ENCODE peak calls at places on chromosomes 11 and 22, in nine cellular contexts. G is H9, U is endothelial cell of umbilical vein, O is NB4, J is PC-3, F is H1, A is Peyer's patch, S is choroid plexus epithelial cell, D is IMR-90. H is an unnamed sample.

GRCh38 chr11:103070142-103070541 is 21.8 kb downstream of the DCUN1D5 start:
- DNase-seq in G (no peak), U (peak), O (no peak), J (no peak), F (no peak), A (no peak), S (no peak), D (no peak), H (no peak)

GRCh38 chr11:64048042-64048854 is 12.5 kb downstream of the FLRT1 start:
- DNase-seq in G (no peak), U (no peak), O (no peak), J (no peak), F (no peak), A (no peak), S (no peak), D (no peak), H (no peak)

GRCh38 chr22:31192513-31192912 is 19.6 kb upstream of the LIMK2 start:
- DNase-seq in G (no peak), U (no peak), O (peak), J (no peak), F (no peak), A (no peak), S (peak), D (peak), H (no peak)

GRCh38 chr11:8681837-8682218 is 637 bp downstream of the TRIM66 start:
- DNase-seq in G (no peak), U (no peak), O (no peak), J (no peak), F (no peak), A (no peak), S (no peak), D (no peak), H (no peak)

GRCh38 chr22:30889268-30889995 is 79.1 kb downstream of the MORC2 start:
- DNase-seq in G (peak), U (no peak), O (no peak), J (no peak), F (no peak), A (peak), S (no peak), D (no peak), H (no peak)

GRCh38 chr11:120184946-120185677 is 25.7 kb upstream of the OAF start:
- DNase-seq in G (no peak), U (no peak), O (no peak), J (no peak), F (no peak), A (peak), S (peak), D (peak), H (no peak)

GRCh38 chr11:61919841-61920631 is 2.7 kb upstream of the RAB3IL1 start:
- DNase-seq in G (peak), U (no peak), O (no peak), J (no peak), F (no peak), A (peak), S (no peak), D (no peak), H (no peak)

GRCh38 chr22:35347462-35347861 is 33.4 kb upstream of the HMOX1 start:
- DNase-seq in G (no peak), U (no peak), O (no peak), J (no peak), F (no peak), A (no peak), S (no peak), D (no peak), H (no peak)

GRCh38 chr11:108117746-108118371 is 3.5 kb upstream of the ACAT1 start:
- DNase-seq in G (no peak), U (peak), O (peak), J (peak), F (no peak), A (no peak), S (peak), D (peak), H (peak)

DNA sequence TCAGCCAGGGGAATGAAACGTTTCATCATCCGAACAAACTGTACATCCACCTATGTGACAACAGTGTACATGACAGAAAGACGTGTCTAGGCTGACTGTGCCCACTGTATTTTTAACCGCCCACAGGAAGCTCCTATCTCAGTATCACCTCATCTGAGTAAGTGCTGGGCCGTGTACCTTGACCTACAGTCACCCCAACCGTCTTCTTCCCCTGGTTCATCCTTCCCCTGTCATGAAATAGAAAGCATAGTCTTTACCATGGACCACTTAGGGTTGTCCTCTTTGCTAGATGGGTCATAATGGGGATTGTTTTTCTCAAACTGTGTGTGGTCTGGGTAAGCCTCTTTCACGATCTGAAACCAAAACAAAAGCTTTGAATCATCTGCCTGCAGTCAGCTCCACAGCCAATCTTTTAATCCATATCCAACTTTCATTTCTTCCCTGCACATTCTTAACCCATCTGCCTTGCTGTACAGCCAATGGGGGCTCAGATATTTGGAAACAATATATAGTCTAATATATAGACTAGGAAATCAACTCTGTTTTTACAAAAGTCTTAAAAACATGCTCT is 4.2 kb downstream of the THYN1 start:
- DNase-seq in G (no peak), U (no peak), O (no peak), J (no peak), F (no peak), A (no peak), S (peak), D (peak), H (no peak)
- TF ChIP-seq CTCF in G (no peak), U (no peak), O (no peak), J (no peak), F (no peak), A (no peak), S (no peak), D (no peak), H (no peak)

GRCh38 chr11:129447654-129448239 is 72.1 kb downstream of the BARX2 start:
- DNase-seq in G (no peak), U (no peak), O (no peak), J (no peak), F (no peak), A (no peak), S (no peak), D (no peak), H (no peak)
- TF ChIP-seq CTCF in G (no peak), U (no peak), O (no peak), J (no peak), F (no peak), A (no peak), S (no peak), D (no peak), H (no peak)

GRCh38 chr11:34513674-34513995 is at the start of gene ELF5:
- DNase-seq in G (no peak), U (no peak), O (no peak), J (peak), F (no peak), A (no peak), S (no peak), D (no peak), H (no peak)

GRCh38 chr11:34514050-34514449 is 456 bp upstream of the ELF5 start:
- DNase-seq in G (no peak), U (no peak), O (no peak), J (no peak), F (no peak), A (no peak), S (no peak), D (no peak), H (no peak)

GRCh38 chr11:34514597-34514996 is 1.0 kb upstream of the ELF5 start:
- DNase-seq in G (no peak), U (no peak), O (no peak), J (no peak), F (no peak), A (no peak), S (no peak), D (no peak), H (no peak)

GRCh38 chr11:34510673-34511072 is 2.9 kb downstream of the ELF5 start:
- DNase-seq in G (no peak), U (no peak), O (no peak), J (no peak), F (no peak), A (no peak), S (no peak), D (no peak), H (no peak)

GRCh38 chr11:34512810-34513673 is 552 bp downstream of the ELF5 start:
- DNase-seq in G (peak), U (peak), O (peak), J (peak), F (peak), A (peak), S (peak), D (peak), H (peak)
- TF ChIP-seq CTCF in G (peak), U (peak), O (peak), J (peak), F (peak), A (peak), S (peak), D (peak), H (peak)

DNA sequence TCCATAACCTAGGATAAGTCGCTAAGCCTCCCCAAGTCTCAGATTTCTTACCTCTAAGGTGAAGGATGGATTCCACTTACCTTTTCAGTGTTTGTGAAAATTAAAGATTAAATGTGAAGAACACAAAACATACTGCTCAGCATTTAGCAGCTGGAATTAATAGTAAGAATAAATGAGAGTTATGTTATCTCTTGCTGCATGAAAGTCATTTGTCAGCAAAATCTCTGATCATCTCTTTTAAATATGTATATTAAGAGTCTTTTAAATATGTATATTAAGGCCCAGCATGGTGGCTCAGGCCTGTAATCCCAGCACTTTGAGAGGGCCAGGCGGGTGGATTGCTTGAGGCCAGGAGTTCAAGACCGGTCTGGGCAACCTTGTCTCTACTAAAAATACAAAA is 72.3 kb upstream of the TTC12 start:
- DNase-seq in G (no peak), U (no peak), O (no peak), J (no peak), F (no peak), A (no peak), S (no peak), D (no peak), H (no peak)
- TF ChIP-seq CTCF in G (no peak), U (no peak), O (no peak), J (no peak), F (no peak), A (no peak), S (no peak), D (no peak), H (no peak)

GRCh38 chr22:49048591-49048990 is 779.1 kb downstream of the BRD1 start:
- DNase-seq in G (no peak), U (no peak), O (no peak), J (no peak), F (no peak), A (no peak), S (no peak), D (no peak), H (no peak)

GRCh38 chr22:49046000-49046545 is 781.6 kb downstream of the BRD1 start:
- DNase-seq in G (no peak), U (no peak), O (no peak), J (no peak), F (no peak), A (no peak), S (no peak), D (no peak), H (no peak)

GRCh38 chr22:49047461-49047860 is 780.2 kb downstream of the BRD1 start:
- DNase-seq in G (no peak), U (no peak), O (no peak), J (peak), F (no peak), A (no peak), S (no peak), D (peak), H (no peak)

GRCh38 chr22:49045276-49045675 is 782.4 kb downstream of the BRD1 start:
- DNase-seq in G (no peak), U (no peak), O (no peak), J (no peak), F (no peak), A (no peak), S (no peak), D (no peak), H (no peak)

GRCh38 chr22:49046546-49047305 is 780.9 kb downstream of the BRD1 start:
- DNase-seq in G (peak), U (no peak), O (peak), J (no peak), F (peak), A (no peak), S (no peak), D (no peak), H (no peak)
- TF ChIP-seq CTCF in G (peak), U (no peak), O (peak), J (no peak), F (peak), A (no peak), S (no peak), D (no peak), H (no peak)

GRCh38 chr11:6638437-6638836 is 17.2 kb downstream of the DCHS1 start:
- DNase-seq in G (no peak), U (no peak), O (peak), J (no peak), F (no peak), A (no peak), S (peak), D (no peak), H (no peak)
- TF ChIP-seq CTCF in G (no peak), U (no peak), O (no peak), J (no peak), F (no peak), A (no peak), S (peak), D (no peak), H (no peak)

DNA sequence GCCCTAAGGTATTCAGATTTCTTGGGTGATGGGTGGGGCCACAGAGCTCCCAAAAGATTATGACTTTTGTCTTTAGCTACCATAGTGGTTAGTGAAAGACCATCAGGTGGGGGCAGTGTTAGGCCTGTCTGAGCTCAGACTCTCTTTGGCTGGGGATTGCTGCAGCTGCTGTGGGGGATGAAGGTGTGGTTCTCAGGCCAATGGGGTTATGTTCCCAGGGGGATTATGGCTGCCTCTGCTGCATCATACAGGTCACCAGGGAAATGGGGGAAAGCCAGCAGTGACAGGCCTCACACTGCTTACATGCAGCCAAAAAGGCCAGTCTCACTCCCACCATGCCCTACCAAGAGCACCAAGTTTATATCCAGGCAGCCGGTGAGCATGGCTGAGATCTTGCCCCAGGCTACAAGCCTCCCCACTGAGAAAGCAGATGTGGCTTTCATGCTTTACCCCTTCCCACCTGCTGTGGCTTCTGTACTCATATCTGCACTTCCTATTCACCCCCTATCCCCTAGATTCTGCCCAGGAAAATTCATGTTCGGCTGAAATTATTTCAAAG is 24.8 kb downstream of the CNTF start:
- DNase-seq in G (no peak), U (no peak), O (peak), J (no peak), F (no peak), A (no peak), S (no peak), D (no peak), H (peak)
- TF ChIP-seq CTCF in G (no peak), U (no peak), O (no peak), J (no peak), F (no peak), A (no peak), S (no peak), D (no peak), H (peak)

DNA sequence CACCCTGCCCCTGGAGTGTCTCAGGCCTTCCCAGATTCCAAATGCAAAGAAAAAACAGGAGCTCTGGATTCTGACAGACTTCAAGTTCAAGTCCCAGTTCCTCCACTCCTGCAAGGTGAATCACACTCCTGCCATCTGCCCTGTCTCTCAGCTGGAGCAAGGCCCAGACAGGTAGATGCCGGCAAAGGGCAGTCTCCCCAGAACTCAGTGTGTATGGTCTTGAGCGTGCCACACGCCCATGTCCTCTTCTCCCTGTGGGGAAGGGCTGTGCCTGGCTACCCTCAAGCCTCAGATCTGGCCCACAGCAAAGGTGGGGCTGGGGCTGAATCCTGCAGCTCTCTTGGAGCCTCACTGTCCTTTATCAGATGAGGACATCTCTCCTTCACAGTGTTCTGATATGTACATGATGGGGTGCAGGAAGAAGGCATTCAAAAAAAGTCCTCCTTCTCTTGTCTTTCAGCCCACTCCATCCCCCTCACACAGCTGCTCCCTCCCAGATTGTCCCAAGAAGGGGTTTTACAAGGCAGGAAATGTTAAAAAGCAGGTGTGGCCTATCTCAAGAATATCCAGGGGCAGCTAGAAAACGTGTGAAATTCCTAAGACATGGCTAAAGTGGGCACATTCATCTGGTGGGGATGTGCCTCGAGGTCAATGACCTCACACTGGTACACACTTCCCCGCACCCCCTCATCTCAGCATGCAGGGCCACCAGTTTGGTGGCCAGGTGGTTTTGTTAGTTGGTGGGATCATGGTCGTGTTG is 27.7 kb upstream of the ARFGAP3 start:
- DNase-seq in G (no peak), U (no peak), O (no peak), J (no peak), F (no peak), A (no peak), S (no peak), D (no peak), H (no peak)
- TF ChIP-seq CTCF in G (no peak), U (no peak), O (no peak), J (no peak), F (no peak), A (no peak), S (no peak), D (no peak), H (no peak)

H was measured in GM06990.